ENCODE peak calls at places on chromosomes 1 and 21, in seven cellular contexts. One of them, this sample, is unnamed.

GRCh38 chr1:58764294-58764978 is 19.4 kb downstream of the JUN start:
- DNase-seq in GM03348: peak
- DNase-seq in amniotic stem cell: peak
- DNase-seq in Panc1: no peak
- DNase-seq in stimulated activated naive B cell treated with anti-CD40 and anti-IgM and Interleukin-4, amounts not matched to agents 10 μg/mL and 1 μg/mL and 100 μg/mL, for 72 hours: no peak
- DNase-seq in A673: no peak
- DNase-seq in Calu3: no peak
- DNase-seq in this sample: no peak

GRCh38 chr1:9890224-9890731 is 19.8 kb downstream of the CTNNBIP1 start:
- DNase-seq in GM03348: peak
- DNase-seq in amniotic stem cell: peak
- DNase-seq in Panc1: no peak
- DNase-seq in stimulated activated naive B cell treated with anti-CD40 and anti-IgM and Interleukin-4, amounts not matched to agents 10 μg/mL and 1 μg/mL and 100 μg/mL, for 72 hours: no peak
- DNase-seq in A673: peak
- DNase-seq in Calu3: no peak
- DNase-seq in this sample: no peak

GRCh38 chr1:27233677-27234053 is 767 bp upstream of the WDTC1 start:
- DNase-seq in GM03348: no peak
- DNase-seq in amniotic stem cell: no peak
- DNase-seq in Panc1: no peak
- DNase-seq in stimulated activated naive B cell treated with anti-CD40 and anti-IgM and Interleukin-4, amounts not matched to agents 10 μg/mL and 1 μg/mL and 100 μg/mL, for 72 hours: no peak
- DNase-seq in A673: no peak
- DNase-seq in Calu3: no peak
- DNase-seq in this sample: no peak

GRCh38 chr1:175197536-175197935 is 5.0 kb upstream of the KIAA0040 start:
- DNase-seq in GM03348: no peak
- DNase-seq in amniotic stem cell: no peak
- DNase-seq in Panc1: no peak
- DNase-seq in stimulated activated naive B cell treated with anti-CD40 and anti-IgM and Interleukin-4, amounts not matched to agents 10 μg/mL and 1 μg/mL and 100 μg/mL, for 72 hours: peak
- DNase-seq in A673: no peak
- DNase-seq in Calu3: peak
- DNase-seq in this sample: no peak

GRCh38 chr1:10599194-10599861 is 124.6 kb downstream of the PEX14 start:
- DNase-seq in GM03348: peak
- DNase-seq in amniotic stem cell: peak
- DNase-seq in Panc1: peak
- DNase-seq in stimulated activated naive B cell treated with anti-CD40 and anti-IgM and Interleukin-4, amounts not matched to agents 10 μg/mL and 1 μg/mL and 100 μg/mL, for 72 hours: no peak
- DNase-seq in A673: no peak
- DNase-seq in Calu3: peak
- DNase-seq in this sample: no peak

GRCh38 chr1:176009951-176010350 is 197.1 kb downstream of the COP1 start:
- DNase-seq in GM03348: no peak
- DNase-seq in amniotic stem cell: no peak
- DNase-seq in Panc1: no peak
- DNase-seq in stimulated activated naive B cell treated with anti-CD40 and anti-IgM and Interleukin-4, amounts not matched to agents 10 μg/mL and 1 μg/mL and 100 μg/mL, for 72 hours: no peak
- DNase-seq in A673: no peak
- DNase-seq in Calu3: no peak
- DNase-seq in this sample: no peak

GRCh38 chr1:115976900-115977480 is 677 bp downstream of the SLC22A15 start:
- DNase-seq in GM03348: no peak
- DNase-seq in amniotic stem cell: no peak
- DNase-seq in Panc1: no peak
- DNase-seq in stimulated activated naive B cell treated with anti-CD40 and anti-IgM and Interleukin-4, amounts not matched to agents 10 μg/mL and 1 μg/mL and 100 μg/mL, for 72 hours: no peak
- DNase-seq in A673: no peak
- DNase-seq in Calu3: peak
- DNase-seq in this sample: no peak

GRCh38 chr1:106194206-106194605 is 862.3 kb upstream of the PRMT6 start:
- DNase-seq in GM03348: no peak
- DNase-seq in amniotic stem cell: no peak
- DNase-seq in Panc1: no peak
- DNase-seq in stimulated activated naive B cell treated with anti-CD40 and anti-IgM and Interleukin-4, amounts not matched to agents 10 μg/mL and 1 μg/mL and 100 μg/mL, for 72 hours: no peak
- DNase-seq in A673: no peak
- DNase-seq in Calu3: no peak
- DNase-seq in this sample: no peak

GRCh38 chr1:41277371-41277994 is 35.4 kb upstream of the SCMH1 start:
- DNase-seq in GM03348: no peak
- DNase-seq in amniotic stem cell: no peak
- DNase-seq in Panc1: no peak
- DNase-seq in stimulated activated naive B cell treated with anti-CD40 and anti-IgM and Interleukin-4, amounts not matched to agents 10 μg/mL and 1 μg/mL and 100 μg/mL, for 72 hours: no peak
- DNase-seq in A673: no peak
- DNase-seq in Calu3: no peak
- DNase-seq in this sample: no peak

GRCh38 chr1:82390627-82391026 is 589.9 kb downstream of the ADGRL2 start:
- DNase-seq in GM03348: no peak
- DNase-seq in amniotic stem cell: no peak
- DNase-seq in Panc1: no peak
- DNase-seq in stimulated activated naive B cell treated with anti-CD40 and anti-IgM and Interleukin-4, amounts not matched to agents 10 μg/mL and 1 μg/mL and 100 μg/mL, for 72 hours: no peak
- DNase-seq in A673: no peak
- DNase-seq in Calu3: no peak
- DNase-seq in this sample: no peak

GRCh38 chr1:67110352-67110751 is 24.4 kb downstream of the C1orf141 start:
- DNase-seq in GM03348: no peak
- DNase-seq in amniotic stem cell: no peak
- DNase-seq in Panc1: no peak
- DNase-seq in stimulated activated naive B cell treated with anti-CD40 and anti-IgM and Interleukin-4, amounts not matched to agents 10 μg/mL and 1 μg/mL and 100 μg/mL, for 72 hours: no peak
- DNase-seq in A673: no peak
- DNase-seq in Calu3: no peak
- DNase-seq in this sample: no peak

GRCh38 chr1:40774266-40774998 is 9.2 kb upstream of the KCNQ4 start:
- DNase-seq in GM03348: peak
- DNase-seq in amniotic stem cell: no peak
- DNase-seq in Panc1: peak
- DNase-seq in stimulated activated naive B cell treated with anti-CD40 and anti-IgM and Interleukin-4, amounts not matched to agents 10 μg/mL and 1 μg/mL and 100 μg/mL, for 72 hours: peak
- DNase-seq in A673: peak
- DNase-seq in Calu3: peak
- DNase-seq in this sample: no peak

GRCh38 chr1:100387209-100387608 is 34.9 kb downstream of the CDC14A start:
- DNase-seq in GM03348: peak
- DNase-seq in amniotic stem cell: no peak
- DNase-seq in Panc1: no peak
- DNase-seq in stimulated activated naive B cell treated with anti-CD40 and anti-IgM and Interleukin-4, amounts not matched to agents 10 μg/mL and 1 μg/mL and 100 μg/mL, for 72 hours: no peak
- DNase-seq in A673: no peak
- DNase-seq in Calu3: no peak
- DNase-seq in this sample: no peak

GRCh38 chr1:185400057-185400456 is 83.0 kb upstream of the IVNS1ABP start:
- DNase-seq in GM03348: peak
- DNase-seq in amniotic stem cell: no peak
- DNase-seq in Panc1: no peak
- DNase-seq in stimulated activated naive B cell treated with anti-CD40 and anti-IgM and Interleukin-4, amounts not matched to agents 10 μg/mL and 1 μg/mL and 100 μg/mL, for 72 hours: no peak
- DNase-seq in A673: no peak
- DNase-seq in Calu3: no peak
- DNase-seq in this sample: no peak

GRCh38 chr1:212685429-212685828 is 14.2 kb downstream of the BATF3 start:
- DNase-seq in GM03348: no peak
- DNase-seq in amniotic stem cell: no peak
- DNase-seq in Panc1: no peak
- DNase-seq in stimulated activated naive B cell treated with anti-CD40 and anti-IgM and Interleukin-4, amounts not matched to agents 10 μg/mL and 1 μg/mL and 100 μg/mL, for 72 hours: no peak
- DNase-seq in A673: no peak
- DNase-seq in Calu3: no peak
- DNase-seq in this sample: no peak

GRCh38 chr21:36798461-36798860 is 99.5 kb downstream of the SIM2 start:
- DNase-seq in GM03348: no peak
- DNase-seq in amniotic stem cell: no peak
- DNase-seq in Panc1: no peak
- DNase-seq in stimulated activated naive B cell treated with anti-CD40 and anti-IgM and Interleukin-4, amounts not matched to agents 10 μg/mL and 1 μg/mL and 100 μg/mL, for 72 hours: no peak
- DNase-seq in A673: no peak
- DNase-seq in Calu3: no peak
- DNase-seq in this sample: no peak

GRCh38 chr1:86503477-86504129 is 34.9 kb downstream of the CLCA1 start:
- DNase-seq in GM03348: no peak
- DNase-seq in amniotic stem cell: no peak
- DNase-seq in Panc1: no peak
- DNase-seq in stimulated activated naive B cell treated with anti-CD40 and anti-IgM and Interleukin-4, amounts not matched to agents 10 μg/mL and 1 μg/mL and 100 μg/mL, for 72 hours: no peak
- DNase-seq in A673: no peak
- DNase-seq in Calu3: no peak
- DNase-seq in this sample: no peak

GRCh38 chr1:14296795-14297194 is 301.7 kb upstream of the KAZN start:
- DNase-seq in GM03348: no peak
- DNase-seq in amniotic stem cell: no peak
- DNase-seq in Panc1: no peak
- DNase-seq in stimulated activated naive B cell treated with anti-CD40 and anti-IgM and Interleukin-4, amounts not matched to agents 10 μg/mL and 1 μg/mL and 100 μg/mL, for 72 hours: no peak
- DNase-seq in A673: peak
- DNase-seq in Calu3: no peak
- DNase-seq in this sample: no peak

GRCh38 chr1:34918609-34919561 is 10.6 kb downstream of the DLGAP3 start:
- DNase-seq in GM03348: no peak
- DNase-seq in amniotic stem cell: no peak
- DNase-seq in Panc1: no peak
- DNase-seq in stimulated activated naive B cell treated with anti-CD40 and anti-IgM and Interleukin-4, amounts not matched to agents 10 μg/mL and 1 μg/mL and 100 μg/mL, for 72 hours: peak
- DNase-seq in A673: no peak
- DNase-seq in Calu3: no peak
- DNase-seq in this sample: no peak

GRCh38 chr21:44925027-44925755 is 4.5 kb upstream of the ITGB2 start:
- DNase-seq in GM03348: peak
- DNase-seq in amniotic stem cell: no peak
- DNase-seq in Panc1: no peak
- DNase-seq in stimulated activated naive B cell treated with anti-CD40 and anti-IgM and Interleukin-4, amounts not matched to agents 10 μg/mL and 1 μg/mL and 100 μg/mL, for 72 hours: no peak
- DNase-seq in A673: peak
- DNase-seq in Calu3: no peak
- DNase-seq in this sample: peak

GRCh38 chr1:224524679-224525078 is 90.1 kb upstream of the WDR26 start:
- DNase-seq in GM03348: peak
- DNase-seq in amniotic stem cell: no peak
- DNase-seq in Panc1: no peak
- DNase-seq in stimulated activated naive B cell treated with anti-CD40 and anti-IgM and Interleukin-4, amounts not matched to agents 10 μg/mL and 1 μg/mL and 100 μg/mL, for 72 hours: no peak
- DNase-seq in A673: no peak
- DNase-seq in Calu3: no peak
- DNase-seq in this sample: no peak

GRCh38 chr1:109677459-109677858 is 9.6 kb downstream of the GSTM2 start:
- DNase-seq in GM03348: no peak
- DNase-seq in amniotic stem cell: no peak
- DNase-seq in Panc1: no peak
- DNase-seq in stimulated activated naive B cell treated with anti-CD40 and anti-IgM and Interleukin-4, amounts not matched to agents 10 μg/mL and 1 μg/mL and 100 μg/mL, for 72 hours: no peak
- DNase-seq in A673: no peak
- DNase-seq in Calu3: no peak
- DNase-seq in this sample: no peak

GRCh38 chr1:229922249-229922648 is 144.8 kb upstream of the GALNT2 start:
- DNase-seq in GM03348: no peak
- DNase-seq in amniotic stem cell: no peak
- DNase-seq in Panc1: no peak
- DNase-seq in stimulated activated naive B cell treated with anti-CD40 and anti-IgM and Interleukin-4, amounts not matched to agents 10 μg/mL and 1 μg/mL and 100 μg/mL, for 72 hours: no peak
- DNase-seq in A673: no peak
- DNase-seq in Calu3: no peak
- DNase-seq in this sample: no peak

GRCh38 chr1:173052681-173053196 is 2.0 kb upstream of the TNFSF18 start:
- DNase-seq in GM03348: no peak
- DNase-seq in amniotic stem cell: no peak
- DNase-seq in Panc1: no peak
- DNase-seq in stimulated activated naive B cell treated with anti-CD40 and anti-IgM and Interleukin-4, amounts not matched to agents 10 μg/mL and 1 μg/mL and 100 μg/mL, for 72 hours: no peak
- DNase-seq in A673: no peak
- DNase-seq in Calu3: peak
- DNase-seq in this sample: no peak

GRCh38 chr1:178037510-178038253 is 56.2 kb upstream of the RASAL2 start:
- DNase-seq in GM03348: peak
- DNase-seq in amniotic stem cell: no peak
- DNase-seq in Panc1: no peak
- DNase-seq in stimulated activated naive B cell treated with anti-CD40 and anti-IgM and Interleukin-4, amounts not matched to agents 10 μg/mL and 1 μg/mL and 100 μg/mL, for 72 hours: no peak
- DNase-seq in A673: peak
- DNase-seq in Calu3: peak
- DNase-seq in this sample: no peak

GRCh38 chr1:211928222-211928856 is 97.8 kb upstream of the LPGAT1 start:
- DNase-seq in GM03348: no peak
- DNase-seq in amniotic stem cell: no peak
- DNase-seq in Panc1: no peak
- DNase-seq in stimulated activated naive B cell treated with anti-CD40 and anti-IgM and Interleukin-4, amounts not matched to agents 10 μg/mL and 1 μg/mL and 100 μg/mL, for 72 hours: no peak
- DNase-seq in A673: no peak
- DNase-seq in Calu3: peak
- DNase-seq in this sample: no peak

GRCh38 chr1:52588535-52588934 is 13.6 kb upstream of the GPX7 start:
- DNase-seq in GM03348: no peak
- DNase-seq in amniotic stem cell: no peak
- DNase-seq in Panc1: no peak
- DNase-seq in stimulated activated naive B cell treated with anti-CD40 and anti-IgM and Interleukin-4, amounts not matched to agents 10 μg/mL and 1 μg/mL and 100 μg/mL, for 72 hours: no peak
- DNase-seq in A673: no peak
- DNase-seq in Calu3: no peak
- DNase-seq in this sample: no peak

GRCh38 chr1:18645172-18646090 is 14.8 kb downstream of the PAX7 start:
- DNase-seq in GM03348: no peak
- DNase-seq in amniotic stem cell: no peak
- DNase-seq in Panc1: no peak
- DNase-seq in stimulated activated naive B cell treated with anti-CD40 and anti-IgM and Interleukin-4, amounts not matched to agents 10 μg/mL and 1 μg/mL and 100 μg/mL, for 72 hours: no peak
- DNase-seq in A673: no peak
- DNase-seq in Calu3: no peak
- DNase-seq in this sample: no peak

GRCh38 chr1:34108269-34108668 is 56.8 kb downstream of the CSMD2 start:
- DNase-seq in GM03348: no peak
- DNase-seq in amniotic stem cell: no peak
- DNase-seq in Panc1: no peak
- DNase-seq in stimulated activated naive B cell treated with anti-CD40 and anti-IgM and Interleukin-4, amounts not matched to agents 10 μg/mL and 1 μg/mL and 100 μg/mL, for 72 hours: no peak
- DNase-seq in A673: no peak
- DNase-seq in Calu3: no peak
- DNase-seq in this sample: no peak

GRCh38 chr1:160744287-160744857 is 5.3 kb downstream of the SLAMF7 start:
- DNase-seq in GM03348: no peak
- DNase-seq in amniotic stem cell: no peak
- DNase-seq in Panc1: no peak
- DNase-seq in stimulated activated naive B cell treated with anti-CD40 and anti-IgM and Interleukin-4, amounts not matched to agents 10 μg/mL and 1 μg/mL and 100 μg/mL, for 72 hours: no peak
- DNase-seq in A673: no peak
- DNase-seq in Calu3: no peak
- DNase-seq in this sample: no peak

GRCh38 chr1:234775477-234776246 is 165.7 kb upstream of the IRF2BP2 start:
- DNase-seq in GM03348: no peak
- DNase-seq in amniotic stem cell: no peak
- DNase-seq in Panc1: no peak
- DNase-seq in stimulated activated naive B cell treated with anti-CD40 and anti-IgM and Interleukin-4, amounts not matched to agents 10 μg/mL and 1 μg/mL and 100 μg/mL, for 72 hours: no peak
- DNase-seq in A673: no peak
- DNase-seq in Calu3: no peak
- DNase-seq in this sample: no peak

This sample was measured in SK-N-MC.